ENCODE peak calls at places on chromosome 7, in four cellular contexts. I is IMR-90, A is K562, L is endothelial cell of umbilical vein. O is an unnamed sample. For H3K9me1 and H3K4me1, the result is how much of the 10 kb centered on the place peaks cover.

GRCh38 chr7:27277628-27278027 is 35.0 kb downstream of the EVX1 start:
- DNase-seq in A (no peak), L (no peak), I (peak), O (no peak)

GRCh38 chr7:96548664-96549063 is 161.0 kb downstream of the SEM1 start:
- DNase-seq in I (no peak), L (no peak), A (no peak), O (peak)

GRCh38 chr7:19713676-19714075 is 4.8 kb upstream of the POLR1F start:
- DNase-seq in A (peak), I (peak), L (peak), O (peak)

GRCh38 chr7:22270371-22270770 is 86.6 kb downstream of the RAPGEF5 start:
- DNase-seq in L (peak), I (no peak), A (no peak), O (no peak)

GRCh38 chr7:75813084-75813483 is 522 bp downstream of the CCL24 start:
- DNase-seq in A (no peak), L (no peak), I (peak), O (no peak)

GRCh38 chr7:158508802-158509385 is 78.7 kb downstream of the PTPRN2 start:
- DNase-seq in A (peak), L (no peak), I (no peak), O (no peak)

GRCh38 chr7:16695621-16696237 is 49.7 kb downstream of the BZW2 start:
- DNase-seq in L (peak), A (peak), I (peak), O (peak)

GRCh38 chr7:70619659-70620058 is 512.3 kb upstream of the GALNT17 start:
- DNase-seq in L (no peak), A (no peak), I (no peak), O (no peak)

GRCh38 chr7:117596134-117596533 is 116.3 kb downstream of the CFTR start:
- DNase-seq in L (no peak), A (no peak), I (no peak), O (no peak)

GRCh38 chr7:30694218-30694745 is 12.0 kb upstream of the CRHR2 start:
- DNase-seq in L (no peak), I (no peak), A (no peak), O (no peak)

GRCh38 chr7:44184221-44184873 is 4.9 kb downstream of the GCK start:
- DNase-seq in L (peak), A (peak), I (peak), O (peak)

GRCh38 chr7:117669818-117670217 is 190.0 kb downstream of the CFTR start:
- DNase-seq in A (no peak), L (no peak), I (no peak), O (no peak)

GRCh38 chr7:27459021-27459728 is 203.5 kb downstream of the HIBADH start:
- DNase-seq in L (no peak), A (no peak), I (no peak), O (no peak)

GRCh38 chr7:46153951-46154787 is 233.1 kb upstream of the IGFBP3 start:
- DNase-seq in I (no peak), L (no peak), A (no peak), O (peak)

GRCh38 chr7:51376420-51377092 is 59.9 kb upstream of the COBL start:
- DNase-seq in I (no peak), L (no peak), A (peak), O (peak)

GRCh38 chr7:30996261-30996660 is 32.5 kb downstream of the GHRHR start:
- DNase-seq in L (no peak), I (no peak), A (no peak), O (no peak)

GRCh38 chr7:33692956-33693355 is 212.4 kb upstream of the BMPER start:
- DNase-seq in I (peak), A (no peak), L (peak), O (no peak)

GRCh38 chr7:122556873-122557542 is 141.9 kb downstream of the RNF133 start:
- DNase-seq in A (no peak), I (no peak), L (no peak), O (no peak)

GRCh38 chr7:43577485-43577951 is 5.4 kb upstream of the STK17A start:
- DNase-seq in L (no peak), A (peak), I (peak), O (peak)

GRCh38 chr7:36084485-36085091 is 68.5 kb upstream of the EEPD1 start:
- DNase-seq in L (no peak), I (peak), A (peak), O (no peak)

GRCh38 chr7:105996860-105997737 is 34.0 kb downstream of the CDHR3 start:
- DNase-seq in L (no peak), I (no peak), A (no peak), O (no peak)

GRCh38 chr7:54932818-54933543 is 85.8 kb upstream of the EGFR start:
- DNase-seq in A (no peak), L (peak), I (peak), O (no peak)

GRCh38 chr7:45885264-45885882 is 2.9 kb upstream of the IGFBP1 start:
- DNase-seq in L (no peak), I (no peak), A (no peak), O (no peak)

GRCh38 chr7:121436136-121436535 is 40.0 kb upstream of the FAM3C start:
- DNase-seq in L (peak), I (no peak), A (no peak), O (no peak)

GRCh38 chr7:55162476-55162875 is 143.7 kb downstream of the EGFR start:
- DNase-seq in L (no peak), I (no peak), A (no peak), O (no peak)

GRCh38 chr7:141071260-141071854 is 2.5 kb upstream of the TMEM178B start:
- DNase-seq in I (no peak), L (no peak), A (peak), O (no peak)

DNA sequence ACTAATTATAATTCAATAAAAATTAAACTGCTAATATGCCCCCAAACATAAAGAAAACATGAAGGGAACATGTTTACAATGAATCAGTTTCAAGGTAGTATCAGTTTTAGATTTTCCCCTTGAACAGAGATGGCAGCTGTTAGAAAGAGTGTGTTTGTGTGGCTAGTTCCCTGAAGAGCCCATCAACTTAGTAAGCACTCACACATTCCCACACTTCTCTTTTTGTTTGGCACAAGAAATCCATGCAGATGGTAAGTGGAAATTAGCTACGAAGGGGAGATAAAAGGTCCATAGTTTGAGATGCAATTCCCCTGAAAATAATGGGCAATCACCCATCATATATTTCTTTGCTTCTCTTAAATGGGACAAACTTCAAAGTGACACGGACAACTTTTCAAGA is 259.7 kb upstream of the NPY start:
- DNase-seq in A (no peak), L (no peak), I (no peak), O (no peak)
- H3K9me1 ChIP-seq in A (under half), L (under half), I (under half), O (under half)

GRCh38 chr7:77351539-77352004 is 64.6 kb downstream of the GSAP start:
- DNase-seq in L (peak), I (no peak), A (no peak), O (no peak)
- H3K4me1 ChIP-seq in L (under half), I (under half), A (under half), O (under half)

DNA sequence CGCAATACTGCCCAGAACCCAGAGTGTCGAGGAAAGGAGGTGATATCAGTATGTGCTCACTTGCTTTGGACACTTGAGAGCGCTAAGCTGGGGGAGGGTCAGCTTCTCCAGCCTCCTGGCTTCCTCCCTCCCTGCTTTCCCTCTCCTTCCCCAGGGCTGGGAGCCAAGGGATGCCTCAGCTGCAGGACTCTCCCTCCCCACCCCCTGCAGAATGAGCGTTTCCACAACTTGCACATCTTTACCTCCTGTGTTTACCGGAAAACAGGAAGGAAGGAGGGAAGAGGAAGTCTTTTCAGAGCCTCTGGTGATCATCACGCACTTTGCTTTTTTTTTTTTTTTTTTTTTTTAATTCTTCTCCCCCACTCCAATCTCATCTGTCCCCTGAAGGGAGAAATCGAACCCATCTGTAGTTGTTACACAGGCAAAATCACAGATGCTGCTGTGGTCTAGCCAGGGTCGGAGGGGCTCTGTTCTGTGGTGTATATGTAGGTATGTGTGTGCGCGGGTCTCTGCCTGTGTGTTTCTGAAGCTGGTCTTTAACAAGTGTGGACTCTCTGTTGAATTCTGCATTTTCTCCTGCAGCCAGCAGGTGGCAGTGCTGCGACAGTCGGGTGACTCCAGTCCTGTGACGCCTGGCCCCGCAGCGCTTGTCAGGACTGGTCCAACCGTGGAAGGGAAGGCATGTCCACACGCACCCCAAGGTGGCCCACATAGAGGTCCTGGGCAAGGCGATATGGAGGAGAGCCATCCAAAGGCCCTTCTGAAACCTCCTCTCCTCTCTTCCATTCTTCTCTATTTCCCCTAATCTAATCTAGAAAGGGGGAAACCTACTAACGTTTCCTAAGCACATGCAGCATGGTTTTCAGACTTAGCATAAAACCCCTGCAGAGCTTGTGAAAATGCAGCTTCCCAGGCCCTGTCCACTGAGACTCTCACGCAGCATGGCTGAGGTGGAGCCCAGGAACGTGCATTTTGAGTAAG is 257.6 kb downstream of the PLXNA4 start:
- DNase-seq in I (peak), A (peak), L (peak), O (peak)
- H3K9me1 ChIP-seq in I (under half), A (under half), L (under half), O (under half)

GRCh38 chr7:18555968-18556367 is 60.4 kb downstream of the HDAC9 start:
- DNase-seq in I (no peak), A (no peak), L (no peak), O (no peak)
- H3K4me1 ChIP-seq in I (under half), A (under half), L (under half), O (under half)

GRCh38 chr7:41688012-41688625 is 14.8 kb downstream of the INHBA start:
- DNase-seq in L (no peak), I (peak), A (no peak), O (no peak)

GRCh38 chr7:41694490-41694889 is 8.4 kb downstream of the INHBA start:
- DNase-seq in L (no peak), A (no peak), I (peak), O (no peak)

GRCh38 chr7:41689815-41690214 is 13.1 kb downstream of the INHBA start:
- DNase-seq in I (no peak), A (no peak), L (no peak), O (no peak)

GRCh38 chr7:41693150-41693997 is 9.5 kb downstream of the INHBA start:
- DNase-seq in I (peak), L (no peak), A (no peak), O (no peak)

GRCh38 chr7:41691286-41691966 is 11.5 kb downstream of the INHBA start:
- DNase-seq in I (peak), L (no peak), A (no peak), O (no peak)
- H3K9me1 ChIP-seq in I (under half), L (under half), A (under half), O (under half)

GRCh38 chr7:101915000-101915399 is 97.6 kb downstream of the CUX1 start:
- DNase-seq in I (no peak), L (no peak), A (no peak), O (no peak)
- H3K4me1 ChIP-seq in I (under half), L (under half), A (half or more), O (under half)

DNA sequence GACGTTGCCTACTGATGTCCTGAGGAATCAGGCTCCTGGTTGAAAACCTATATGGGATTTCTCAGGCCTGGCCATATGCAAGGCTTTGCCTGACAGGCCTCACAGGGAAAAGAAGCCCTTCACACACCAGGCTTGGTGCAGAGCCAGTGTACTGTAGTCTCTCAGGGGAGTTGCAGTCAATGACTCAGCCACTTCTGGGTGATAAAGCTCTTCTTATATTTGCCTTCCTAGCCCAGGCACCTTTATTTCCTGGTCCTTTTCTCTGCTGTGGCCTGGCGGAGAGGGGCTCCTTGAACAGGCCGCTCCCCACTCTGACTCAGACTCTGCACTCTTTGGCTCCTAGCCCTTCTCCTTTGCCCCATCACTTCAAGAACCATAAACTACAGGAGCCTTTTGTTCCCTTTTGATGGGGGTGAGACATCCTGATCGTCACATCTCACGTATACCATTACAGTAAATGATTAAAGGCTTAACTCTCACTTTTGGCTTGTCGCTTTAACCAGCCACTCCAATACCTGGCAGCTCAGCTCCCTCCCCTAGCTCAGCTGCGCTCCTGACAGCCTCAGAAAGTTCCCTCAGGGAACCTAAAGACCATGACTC is 33.5 kb downstream of the DPY19L1 start:
- DNase-seq in L (peak), A (peak), I (peak), O (peak)
- H3K9me1 ChIP-seq in L (under half), A (under half), I (under half), O (under half)

O was measured in keratinocyte.